ENCODE peak calls at places on chromosomes 11 and 22, in six cellular contexts. A, L, H, E, F and T are unnamed samples.

GRCh38 chr11:102306817-102307814 is 10.2 kb upstream of the BIRC3 start:
- DNase-seq in A (no peak), L (no peak), H (no peak), E (no peak), F (no peak), T (peak; percentile 34)

GRCh38 chr11:69218271-69218682 is 62.5 kb downstream of the SMIM38 start:
- DNase-seq in A (peak; percentile 8), L (no peak), H (no peak), E (peak; percentile 73), F (no peak), T (no peak)

GRCh38 chr11:35340715-35341114 is 78.6 kb downstream of the SLC1A2 start:
- DNase-seq in A (no peak), L (no peak), H (no peak), E (no peak), F (no peak), T (no peak)

GRCh38 chr11:60251485-60252207 is 8.7 kb upstream of the MS4A4E start:
- DNase-seq in A (peak; percentile 24), L (peak; percentile 7), H (peak; percentile 55), E (peak; percentile 80), F (peak; percentile 34), T (peak; percentile 44)

GRCh38 chr11:122872046-122872445 is 10.5 kb upstream of the JHY start:
- DNase-seq in A (no peak), L (no peak), H (no peak), E (no peak), F (no peak), T (no peak)

GRCh38 chr11:58621586-58622262 is 741 bp upstream of the CNTF start:
- DNase-seq in A (no peak), L (no peak), H (no peak), E (no peak), F (peak; percentile 40), T (peak; percentile 65)

GRCh38 chr22:37088750-37089408 is 20.6 kb downstream of the TMPRSS6 start:
- DNase-seq in A (no peak), L (no peak), H (no peak), E (no peak), F (no peak), T (no peak)

GRCh38 chr11:123543796-123544195 is 110.6 kb downstream of the SCN3B start:
- DNase-seq in A (no peak), L (peak; percentile 69), H (peak; percentile 27), E (no peak), F (peak; percentile 37), T (peak; percentile 84)

GRCh38 chr11:13674799-13675509 is 6.5 kb downstream of the FAR1 start:
- DNase-seq in A (no peak), L (peak; percentile 5), H (no peak), E (no peak), F (no peak), T (no peak)

GRCh38 chr11:76263657-76264056 is 57.4 kb upstream of the WNT11 start:
- DNase-seq in A (no peak), L (no peak), H (no peak), E (no peak), F (no peak), T (no peak)

GRCh38 chr11:82046778-82047177 is 686.9 kb downstream of the FAM181B start:
- DNase-seq in A (no peak), L (peak; percentile 19), H (no peak), E (no peak), F (no peak), T (no peak)

GRCh38 chr22:49417833-49418232 is 409.8 kb downstream of the BRD1 start:
- DNase-seq in A (no peak), L (no peak), H (no peak), E (no peak), F (no peak), T (no peak)

GRCh38 chr22:32574957-32575893 is 100.6 kb downstream of the FBXO7 start:
- DNase-seq in A (no peak), L (peak; percentile 46), H (no peak), E (no peak), F (no peak), T (no peak)

GRCh38 chr11:38543311-38543710 is 1945.3 kb upstream of the RAG2 start:
- DNase-seq in A (no peak), L (peak; percentile 66), H (no peak), E (no peak), F (peak; percentile 27), T (peak; percentile 13)

GRCh38 chr11:45473491-45473890 is 187.3 kb upstream of the SYT13 start:
- DNase-seq in A (no peak), L (no peak), H (no peak), E (peak; percentile 79), F (no peak), T (no peak)

GRCh38 chr11:31133064-31133463 is 236.5 kb downstream of the DCDC1 start:
- DNase-seq in A (no peak), L (no peak), H (no peak), E (no peak), F (no peak), T (no peak)

GRCh38 chr11:85787809-85788805 is 22.8 kb downstream of the SYTL2 start:
- DNase-seq in A (no peak), L (peak; percentile 50), H (peak; percentile 14), E (no peak), F (peak; percentile 38), T (peak; percentile 79)

GRCh38 chr22:20106205-20106848 is 9.6 kb upstream of the RANBP1 start:
- DNase-seq in A (no peak), L (peak; percentile 71), H (no peak), E (no peak), F (no peak), T (no peak)

GRCh38 chr11:115503083-115503885 is 931 bp downstream of the CADM1 start:
- DNase-seq in A (peak; percentile 26), L (peak; percentile 58), H (peak; percentile 76), E (peak; percentile 91), F (peak; percentile 64), T (peak; percentile 28)

GRCh38 chr11:14537134-14537599 is 17.0 kb upstream of the PSMA1 start:
- DNase-seq in A (no peak), L (peak; percentile 58), H (peak; percentile 59), E (peak; percentile 48), F (peak; percentile 5), T (peak; percentile 22)